ENCODE peak calls at places on chromosomes 13 and 19, in seven cellular contexts. D, Z, Y, Q, X, E and S are unnamed samples. For H3K36me3, the result is how much of the 10 kb centered on the place peaks cover.

GRCh38 chr19:920051-920857 is 3.1 kb downstream of the KISS1R start:
- DNase-seq in Z (no peak), E (peak), D (no peak), Y (no peak), Q (no peak), X (no peak), S (no peak)

GRCh38 chr19:27821418-27822018 is 1391.4 kb downstream of the UQCRFS1 start:
- DNase-seq in Z (no peak), X (no peak), D (no peak), Q (no peak), E (no peak), Y (no peak), S (no peak)

GRCh38 chr13:44648392-44649117 is 72.4 kb upstream of the TSC22D1 start:
- DNase-seq in D (no peak), Z (peak), Y (no peak), E (no peak), Q (no peak), X (no peak), S (no peak)

GRCh38 chr13:41008349-41008980 is 10.7 kb downstream of the ELF1 start:
- DNase-seq in Q (no peak), D (no peak), Z (no peak), Y (no peak), E (no peak), X (no peak), S (no peak)

GRCh38 chr13:46698910-46699460 is 98.0 kb downstream of the ESD start:
- DNase-seq in Y (no peak), X (no peak), Q (no peak), Z (no peak), D (no peak), E (no peak), S (no peak)

GRCh38 chr13:46648166-46648607 is 95.2 kb downstream of the LRCH1 start:
- DNase-seq in X (no peak), Z (peak), Q (no peak), Y (no peak), D (no peak), E (peak), S (peak)

GRCh38 chr19:53196777-53197396 is 3.7 kb upstream of the ZNF665 start:
- DNase-seq in X (peak), Z (peak), E (peak), Q (peak), Y (peak), D (peak), S (peak)

GRCh38 chr19:49581007-49581508 is at the start of gene PRRG2:
- DNase-seq in Q (no peak), E (peak), Y (no peak), D (peak), X (no peak), Z (peak), S (no peak)

GRCh38 chr19:13963603-13964105 is 11.3 kb downstream of the DCAF15 start:
- DNase-seq in X (no peak), Q (no peak), Z (no peak), E (no peak), Y (no peak), D (no peak), S (no peak)

GRCh38 chr13:39900106-39900750 is 244.8 kb downstream of the COG6 start:
- DNase-seq in Q (no peak), E (no peak), D (no peak), Z (no peak), Y (no peak), X (no peak), S (no peak)

GRCh38 chr13:37068962-37069361 is 9.5 kb upstream of the SUPT20H start:
- DNase-seq in Y (no peak), X (no peak), D (no peak), E (no peak), Z (peak), Q (no peak), S (no peak)

GRCh38 chr19:3547301-3547731 is 8.3 kb downstream of the TEKTIP1 start:
- DNase-seq in Y (no peak), X (no peak), Q (no peak), E (no peak), Z (no peak), D (no peak), S (no peak)

GRCh38 chr13:67227131-67227983 is 2.8 kb downstream of the PCDH9 start:
- DNase-seq in D (no peak), Q (no peak), E (no peak), X (no peak), Y (no peak), Z (no peak), S (no peak)

GRCh38 chr19:45506991-45507863 is at the start of gene VASP:
- DNase-seq in Z (peak), Q (peak), X (peak), D (peak), Y (peak), E (peak), S (peak)

GRCh38 chr19:2277138-2277537 is 4.8 kb downstream of the PEAK3 start:
- DNase-seq in Q (no peak), Y (no peak), D (no peak), Z (no peak), X (no peak), E (no peak), S (no peak)

GRCh38 chr13:40679586-40679985 is 13.1 kb upstream of the FOXO1 start:
- DNase-seq in D (no peak), Y (no peak), X (no peak), Q (no peak), Z (no peak), E (no peak), S (no peak)

GRCh38 chr19:14542721-14543328 is 13.4 kb downstream of the TECR start:
- DNase-seq in Q (no peak), X (no peak), Y (no peak), E (no peak), D (peak), Z (no peak), S (no peak)

GRCh38 chr19:49528211-49528771 is 488 bp downstream of the RCN3 start:
- DNase-seq in E (no peak), Y (no peak), Z (no peak), Q (peak), X (no peak), D (peak), S (peak)

GRCh38 chr13:78806457-78806856 is 147.5 kb upstream of the OBI1 start:
- DNase-seq in Z (no peak), Y (no peak), Q (no peak), X (no peak), E (no peak), D (no peak), S (no peak)

GRCh38 chr19:56105090-56105701 is 15.9 kb downstream of the ZNF787 start:
- DNase-seq in Q (peak), D (no peak), X (peak), Y (no peak), Z (peak), E (peak), S (peak)

GRCh38 chr19:58154287-58154678 is 3.7 kb upstream of the ZNF329 start:
- DNase-seq in Z (no peak), E (no peak), Q (peak), D (no peak), Y (no peak), X (no peak), S (peak)
- TF ChIP-seq POLR2A in Z (no peak), E (no peak), Q (no peak), D (no peak), Y (no peak), X (no peak), S (no peak)

DNA sequence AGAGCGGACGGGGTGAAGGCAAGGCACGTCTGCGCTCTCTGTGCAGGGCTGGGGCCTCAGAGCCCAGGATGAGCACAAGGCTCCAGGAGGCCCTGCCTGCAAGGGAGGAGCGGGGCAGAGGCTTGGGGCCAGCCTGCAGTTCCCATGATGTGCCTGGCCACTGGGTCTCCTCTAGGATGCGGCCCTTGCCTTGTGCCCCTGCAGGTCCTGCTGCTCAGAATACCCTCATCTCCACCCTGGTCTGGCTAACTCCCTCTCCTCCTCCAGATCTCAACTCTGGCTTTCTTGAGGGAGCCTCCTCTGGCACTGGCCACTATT is 27.8 kb downstream of the ELAVL1 start:
- DNase-seq in D (no peak), Y (peak), Z (no peak), Q (no peak), E (no peak), X (no peak), S (no peak)
- H3K36me3 ChIP-seq in D (half or more), Y (half or more), Z (under half), Q (under half), E (under half), X (under half), S (under half)

GRCh38 chr13:20126460-20127262 is 34.2 kb downstream of the GJA3 start:
- DNase-seq in Z (no peak), X (no peak), E (peak), Y (no peak), D (no peak), Q (no peak), S (no peak)

GRCh38 chr13:20128459-20128927 is 32.4 kb downstream of the GJA3 start:
- DNase-seq in X (no peak), E (peak), D (no peak), Y (no peak), Z (no peak), Q (no peak), S (no peak)

GRCh38 chr13:20127263-20127562 is 33.6 kb downstream of the GJA3 start:
- DNase-seq in X (no peak), D (no peak), E (no peak), Y (no peak), Q (no peak), Z (no peak), S (no peak)

GRCh38 chr13:20129076-20129475 is 31.8 kb downstream of the GJA3 start:
- DNase-seq in E (peak), Q (no peak), Y (no peak), Z (no peak), D (no peak), X (no peak), S (no peak)

GRCh38 chr13:20127563-20128458 is 33.0 kb downstream of the GJA3 start:
- DNase-seq in Y (peak), Z (no peak), X (no peak), Q (peak), E (peak), D (no peak), S (peak)
- TF ChIP-seq POLR2A in Y (peak), Z (no peak), X (no peak), Q (no peak), E (no peak), D (no peak), S (peak)

GRCh38 chr13:27140060-27140459 is 31.6 kb downstream of the USP12 start:
- DNase-seq in D (no peak), Z (no peak), E (no peak), Q (no peak), X (no peak), Y (no peak), S (no peak)

GRCh38 chr13:27137759-27138158 is 33.9 kb downstream of the USP12 start:
- DNase-seq in Z (no peak), E (no peak), Y (no peak), X (no peak), Q (no peak), D (no peak), S (no peak)

GRCh38 chr13:27141746-27142145 is 29.9 kb downstream of the USP12 start:
- DNase-seq in Y (no peak), E (no peak), Q (no peak), Z (no peak), D (no peak), X (no peak), S (no peak)

GRCh38 chr13:27139565-27139964 is 32.0 kb downstream of the USP12 start:
- DNase-seq in X (no peak), Y (no peak), Q (no peak), Z (no peak), D (no peak), E (no peak), S (no peak)

GRCh38 chr13:27138457-27139093 is 33.0 kb downstream of the USP12 start:
- DNase-seq in Q (no peak), Z (no peak), X (no peak), D (peak), E (no peak), Y (no peak), S (no peak)
- H3K36me3 ChIP-seq in Q (under half), Z (under half), X (under half), D (under half), E (under half), Y (under half), S (under half)

DNA sequence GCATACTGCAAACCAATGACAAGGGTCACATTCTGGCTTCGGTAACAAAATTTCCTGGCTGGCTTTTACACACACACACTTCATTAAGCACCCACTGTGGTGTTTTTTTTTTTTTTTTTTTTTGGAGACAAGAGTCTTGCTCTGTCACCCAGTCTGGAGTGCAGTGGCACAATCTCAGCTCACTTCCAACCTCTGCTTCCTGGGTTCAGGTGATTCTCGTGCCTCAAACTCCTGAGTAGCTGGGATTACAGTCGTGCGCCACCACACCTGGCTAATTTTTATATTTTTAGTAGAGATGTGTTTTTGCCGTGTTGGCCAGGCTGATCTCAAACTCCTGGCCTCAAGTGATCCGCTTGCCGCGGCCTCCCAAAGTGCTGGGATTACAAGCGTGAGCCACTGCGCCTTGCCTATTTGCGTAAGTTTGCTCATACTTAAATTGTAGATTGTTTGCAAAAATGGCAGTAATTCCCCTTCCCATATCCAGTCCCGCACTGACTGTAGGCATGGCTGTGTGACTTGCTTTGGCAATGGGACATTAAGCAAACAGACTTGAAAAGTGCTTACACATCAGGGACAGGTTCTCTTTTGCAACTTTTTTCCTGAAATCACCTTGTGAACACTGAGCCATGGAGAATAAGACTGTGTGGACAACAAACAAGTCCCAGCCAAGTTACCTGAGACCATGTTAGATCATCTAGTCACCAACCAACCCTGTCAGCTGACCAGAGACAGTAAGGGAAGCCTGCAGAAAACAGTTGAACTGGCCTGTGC is 42.1 kb upstream of the EBPL start:
- DNase-seq in Z (no peak), Y (no peak), X (no peak), Q (no peak), E (no peak), D (no peak), S (no peak)
- TF ChIP-seq POLR2A in Z (no peak), Y (no peak), X (no peak), Q (no peak), E (no peak), D (no peak), S (no peak)

DNA sequence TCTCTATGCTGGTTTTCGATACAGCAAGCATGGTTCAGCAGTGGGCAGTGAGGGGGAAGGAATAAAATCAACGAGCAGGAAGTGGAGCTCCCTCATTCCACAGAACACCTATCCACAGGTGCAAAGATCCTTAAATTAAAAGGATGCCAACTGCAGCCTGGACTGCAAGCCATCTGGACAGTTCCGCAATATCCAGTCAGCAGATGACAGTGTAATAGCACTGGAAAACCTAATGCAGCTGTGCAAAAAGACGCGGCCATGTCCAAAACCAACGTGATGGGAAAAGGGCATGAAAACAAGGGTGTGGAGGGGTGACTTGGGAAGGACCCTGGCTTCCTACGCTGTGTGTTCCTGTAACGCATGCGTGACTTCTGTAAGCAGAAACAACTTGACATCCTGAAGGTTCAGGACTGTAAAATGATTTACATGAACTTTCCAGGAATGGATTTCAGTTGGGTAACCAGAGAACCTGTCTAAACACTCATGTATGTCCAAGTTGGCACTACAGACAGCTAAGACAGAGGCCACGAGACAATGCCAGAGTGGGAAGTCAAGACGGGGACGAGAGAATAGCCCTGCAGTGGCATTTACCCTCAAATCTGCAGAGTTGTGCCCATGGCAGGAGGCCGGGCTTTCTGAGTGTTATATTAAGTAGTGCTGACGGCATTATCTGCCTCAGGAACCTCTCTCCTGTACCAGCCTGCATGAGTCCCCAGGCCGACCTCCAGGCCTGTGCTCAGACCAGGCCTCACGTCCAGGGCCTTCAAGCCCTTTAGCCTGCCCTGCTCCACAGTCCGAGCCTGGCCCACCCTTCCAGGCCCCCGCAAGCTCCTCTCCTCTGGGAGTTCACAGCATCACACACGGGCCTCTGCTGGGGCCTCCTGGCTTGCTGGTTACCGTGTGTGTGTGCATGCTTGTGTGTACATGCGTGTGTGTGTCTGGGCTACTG is 26.5 kb downstream of the CAPS start:
- DNase-seq in D (no peak), Q (no peak), Z (no peak), E (no peak), Y (no peak), X (no peak), S (no peak)
- H3K36me3 ChIP-seq in D (half or more), Q (under half), Z (under half), E (under half), Y (half or more), X (under half), S (under half)

GRCh38 chr19:16473875-16474397 is 2.2 kb upstream of the EPS15L1 start:
- DNase-seq in Z (no peak), X (no peak), E (no peak), D (no peak), Y (no peak), Q (no peak), S (no peak)
- TF ChIP-seq POLR2A in Z (no peak), X (no peak), E (no peak), D (no peak), Y (no peak), Q (no peak), S (no peak)